ENCODE peak calls at places on chromosomes 16 and 17, in six cellular contexts. One of them, this sample, is unnamed.

GRCh38 chr17:13746379-13746778 is 144.7 kb upstream of the HS3ST3A1 start:
- DNase-seq in sigmoid colon: no peak
- DNase-seq in GM13977: no peak
- DNase-seq in endothelial cell of umbilical vein: no peak
- DNase-seq in CD8-positive, alpha-beta T cell: no peak
- DNase-seq in activated CD8-positive, alpha-beta T cell treated with anti-CD3 and anti-CD28 coated beads for 36 hours: no peak
- DNase-seq in this sample: no peak

GRCh38 chr17:57773557-57773956 is 28.5 kb upstream of the CCDC182 start:
- DNase-seq in sigmoid colon: no peak
- DNase-seq in GM13977: no peak
- DNase-seq in endothelial cell of umbilical vein: peak; percentile 73
- DNase-seq in CD8-positive, alpha-beta T cell: no peak
- DNase-seq in activated CD8-positive, alpha-beta T cell treated with anti-CD3 and anti-CD28 coated beads for 36 hours: no peak
- DNase-seq in this sample: no peak

GRCh38 chr16:82603784-82604411 is 22.9 kb upstream of the CDH13 start:
- DNase-seq in sigmoid colon: no peak
- DNase-seq in GM13977: no peak
- DNase-seq in endothelial cell of umbilical vein: peak; percentile 68
- DNase-seq in CD8-positive, alpha-beta T cell: no peak
- DNase-seq in activated CD8-positive, alpha-beta T cell treated with anti-CD3 and anti-CD28 coated beads for 36 hours: peak; percentile 10
- DNase-seq in this sample: no peak

GRCh38 chr17:50184611-50185398 is 16.6 kb downstream of the COL1A1 start:
- DNase-seq in sigmoid colon: peak; percentile 92
- DNase-seq in GM13977: no peak
- DNase-seq in endothelial cell of umbilical vein: no peak
- DNase-seq in CD8-positive, alpha-beta T cell: no peak
- DNase-seq in activated CD8-positive, alpha-beta T cell treated with anti-CD3 and anti-CD28 coated beads for 36 hours: peak; percentile 28
- DNase-seq in this sample: no peak

GRCh38 chr17:17080781-17081180 is 38.5 kb downstream of the MPRIP start:
- DNase-seq in sigmoid colon: peak; percentile 21
- DNase-seq in GM13977: no peak
- DNase-seq in endothelial cell of umbilical vein: no peak
- DNase-seq in CD8-positive, alpha-beta T cell: no peak
- DNase-seq in activated CD8-positive, alpha-beta T cell treated with anti-CD3 and anti-CD28 coated beads for 36 hours: no peak
- DNase-seq in this sample: no peak

GRCh38 chr17:74199306-74200092 is 4.0 kb upstream of the RPL38 start:
- DNase-seq in sigmoid colon: peak; percentile 72
- DNase-seq in GM13977: peak; percentile 79
- DNase-seq in endothelial cell of umbilical vein: peak; percentile 50
- DNase-seq in CD8-positive, alpha-beta T cell: peak; percentile 65
- DNase-seq in activated CD8-positive, alpha-beta T cell treated with anti-CD3 and anti-CD28 coated beads for 36 hours: peak; percentile 75
- DNase-seq in this sample: no peak

GRCh38 chr16:814974-815373 is 14.4 kb upstream of the GNG13 start:
- DNase-seq in sigmoid colon: no peak
- DNase-seq in GM13977: no peak
- DNase-seq in endothelial cell of umbilical vein: no peak
- DNase-seq in CD8-positive, alpha-beta T cell: no peak
- DNase-seq in activated CD8-positive, alpha-beta T cell treated with anti-CD3 and anti-CD28 coated beads for 36 hours: no peak
- DNase-seq in this sample: no peak

GRCh38 chr16:66081967-66082366 is 284.5 kb upstream of the CDH5 start:
- DNase-seq in sigmoid colon: no peak
- DNase-seq in GM13977: no peak
- DNase-seq in endothelial cell of umbilical vein: no peak
- DNase-seq in CD8-positive, alpha-beta T cell: no peak
- DNase-seq in activated CD8-positive, alpha-beta T cell treated with anti-CD3 and anti-CD28 coated beads for 36 hours: no peak
- DNase-seq in this sample: no peak

GRCh38 chr16:67661101-67661661 is 421 bp downstream of the PARD6A start:
- DNase-seq in sigmoid colon: peak; percentile 73
- DNase-seq in GM13977: no peak
- DNase-seq in endothelial cell of umbilical vein: peak; percentile 61
- DNase-seq in CD8-positive, alpha-beta T cell: peak; percentile 25
- DNase-seq in activated CD8-positive, alpha-beta T cell treated with anti-CD3 and anti-CD28 coated beads for 36 hours: peak; percentile 43
- DNase-seq in this sample: no peak

GRCh38 chr16:4011225-4011939 is 104.9 kb downstream of the ADCY9 start:
- DNase-seq in sigmoid colon: no peak
- DNase-seq in GM13977: no peak
- DNase-seq in endothelial cell of umbilical vein: peak; percentile 65
- DNase-seq in CD8-positive, alpha-beta T cell: no peak
- DNase-seq in activated CD8-positive, alpha-beta T cell treated with anti-CD3 and anti-CD28 coated beads for 36 hours: no peak
- DNase-seq in this sample: no peak

GRCh38 chr16:75019007-75019406 is 20.2 kb downstream of the ZNRF1 start:
- DNase-seq in sigmoid colon: no peak
- DNase-seq in GM13977: no peak
- DNase-seq in endothelial cell of umbilical vein: no peak
- DNase-seq in CD8-positive, alpha-beta T cell: no peak
- DNase-seq in activated CD8-positive, alpha-beta T cell treated with anti-CD3 and anti-CD28 coated beads for 36 hours: peak; percentile 11
- DNase-seq in this sample: no peak

GRCh38 chr16:2981899-2982250 is 1.6 kb upstream of the PKMYT1 start:
- DNase-seq in sigmoid colon: no peak
- DNase-seq in GM13977: no peak
- DNase-seq in endothelial cell of umbilical vein: no peak
- DNase-seq in CD8-positive, alpha-beta T cell: no peak
- DNase-seq in activated CD8-positive, alpha-beta T cell treated with anti-CD3 and anti-CD28 coated beads for 36 hours: no peak
- DNase-seq in this sample: no peak

GRCh38 chr16:87973721-87974120 is 22.5 kb downstream of the BANP start:
- DNase-seq in sigmoid colon: peak; percentile 15
- DNase-seq in GM13977: no peak
- DNase-seq in endothelial cell of umbilical vein: no peak
- DNase-seq in CD8-positive, alpha-beta T cell: no peak
- DNase-seq in activated CD8-positive, alpha-beta T cell treated with anti-CD3 and anti-CD28 coated beads for 36 hours: no peak
- DNase-seq in this sample: no peak

GRCh38 chr17:30095507-30096244 is 20.9 kb upstream of the NSRP1 start:
- DNase-seq in sigmoid colon: no peak
- DNase-seq in GM13977: peak; percentile 36
- DNase-seq in endothelial cell of umbilical vein: peak; percentile 76
- DNase-seq in CD8-positive, alpha-beta T cell: no peak
- DNase-seq in activated CD8-positive, alpha-beta T cell treated with anti-CD3 and anti-CD28 coated beads for 36 hours: no peak
- DNase-seq in this sample: no peak

GRCh38 chr17:3963214-3964201 is 729 bp downstream of the ATP2A3 start:
- DNase-seq in sigmoid colon: no peak
- DNase-seq in GM13977: peak; percentile 76
- DNase-seq in endothelial cell of umbilical vein: no peak
- DNase-seq in CD8-positive, alpha-beta T cell: peak; percentile 75
- DNase-seq in activated CD8-positive, alpha-beta T cell treated with anti-CD3 and anti-CD28 coated beads for 36 hours: peak; percentile 86
- DNase-seq in this sample: no peak

GRCh38 chr17:28499366-28499668 is 6.8 kb upstream of the FOXN1 start:
- DNase-seq in sigmoid colon: no peak
- DNase-seq in GM13977: no peak
- DNase-seq in endothelial cell of umbilical vein: no peak
- DNase-seq in CD8-positive, alpha-beta T cell: no peak
- DNase-seq in activated CD8-positive, alpha-beta T cell treated with anti-CD3 and anti-CD28 coated beads for 36 hours: no peak
- DNase-seq in this sample: no peak

GRCh38 chr17:40340880-40341807 is 23.4 kb downstream of the GJD3 start:
- DNase-seq in sigmoid colon: peak; percentile 97
- DNase-seq in GM13977: peak; percentile 90
- DNase-seq in endothelial cell of umbilical vein: peak; percentile 73
- DNase-seq in CD8-positive, alpha-beta T cell: peak; percentile 92
- DNase-seq in activated CD8-positive, alpha-beta T cell treated with anti-CD3 and anti-CD28 coated beads for 36 hours: peak; percentile 93
- DNase-seq in this sample: peak; percentile 49
- TF ChIP-seq CTCF in sigmoid colon: no peak
- TF ChIP-seq CTCF in GM13977: no peak
- TF ChIP-seq CTCF in endothelial cell of umbilical vein: no peak
- TF ChIP-seq CTCF in CD8-positive, alpha-beta T cell: peak; percentile 24
- TF ChIP-seq CTCF in activated CD8-positive, alpha-beta T cell treated with anti-CD3 and anti-CD28 coated beads for 36 hours: peak; percentile 39
- TF ChIP-seq CTCF in this sample: peak; percentile 16

GRCh38 chr17:80035937-80036714 is at the start of gene CCDC40:
- DNase-seq in sigmoid colon: peak; percentile 93
- DNase-seq in GM13977: peak; percentile 92
- DNase-seq in endothelial cell of umbilical vein: peak; percentile 72
- DNase-seq in CD8-positive, alpha-beta T cell: peak; percentile 74
- DNase-seq in activated CD8-positive, alpha-beta T cell treated with anti-CD3 and anti-CD28 coated beads for 36 hours: peak; percentile 79
- DNase-seq in this sample: no peak
- TF ChIP-seq CTCF in sigmoid colon: no peak
- TF ChIP-seq CTCF in GM13977: no peak
- TF ChIP-seq CTCF in endothelial cell of umbilical vein: no peak
- TF ChIP-seq CTCF in CD8-positive, alpha-beta T cell: peak; percentile 25
- TF ChIP-seq CTCF in activated CD8-positive, alpha-beta T cell treated with anti-CD3 and anti-CD28 coated beads for 36 hours: no peak
- TF ChIP-seq CTCF in this sample: peak; percentile 6

DNA sequence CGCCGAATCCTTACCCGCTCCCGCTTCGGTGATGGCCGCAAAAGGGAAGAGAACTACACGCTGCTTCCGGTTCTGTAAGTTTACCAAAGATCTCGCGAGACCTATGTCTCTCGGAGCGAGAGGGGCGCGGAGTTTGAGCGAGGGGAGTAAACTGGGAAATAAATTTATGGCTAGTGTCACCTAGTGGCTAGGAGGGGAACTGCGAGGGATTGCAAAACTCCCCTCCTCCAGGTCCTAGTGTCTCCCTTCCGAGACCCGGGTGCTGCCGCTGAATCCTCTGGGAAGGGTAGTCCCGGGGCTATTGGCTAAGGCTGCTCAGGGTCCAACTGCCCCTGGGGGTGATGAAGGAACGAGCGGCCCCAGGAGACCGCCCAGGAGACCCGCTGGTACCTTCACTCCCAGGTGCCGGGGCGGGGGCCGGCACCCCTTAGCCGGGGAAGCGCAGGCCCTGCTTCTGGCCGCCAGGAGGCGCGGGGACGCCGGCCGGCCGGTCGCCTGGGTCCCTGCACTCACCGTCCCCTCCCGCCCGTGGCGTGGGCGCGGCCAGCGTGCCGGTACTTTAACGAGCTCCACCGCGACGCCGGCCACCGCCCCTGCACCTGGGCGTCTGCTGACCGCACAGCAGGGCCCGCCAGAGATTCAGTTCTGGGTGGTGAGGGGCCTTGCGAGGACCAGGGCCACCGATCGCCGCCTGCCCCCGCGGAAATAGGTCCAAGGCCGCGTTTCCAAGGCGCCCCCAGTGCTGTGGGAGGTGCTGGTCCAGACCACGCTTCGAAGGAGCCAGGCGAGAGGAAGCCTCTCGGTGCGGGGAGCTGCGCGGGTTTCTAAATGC is at the start of gene RPL26:
- DNase-seq in sigmoid colon: peak; percentile 99
- DNase-seq in GM13977: peak; percentile 96
- DNase-seq in endothelial cell of umbilical vein: peak; percentile 98
- DNase-seq in CD8-positive, alpha-beta T cell: peak; percentile 93
- DNase-seq in activated CD8-positive, alpha-beta T cell treated with anti-CD3 and anti-CD28 coated beads for 36 hours: peak; percentile 98
- DNase-seq in this sample: peak; percentile 96
- TF ChIP-seq CTCF in sigmoid colon: peak; percentile 99
- TF ChIP-seq CTCF in GM13977: peak; percentile 91
- TF ChIP-seq CTCF in endothelial cell of umbilical vein: peak; percentile 95
- TF ChIP-seq CTCF in CD8-positive, alpha-beta T cell: peak; percentile 100
- TF ChIP-seq CTCF in activated CD8-positive, alpha-beta T cell treated with anti-CD3 and anti-CD28 coated beads for 36 hours: peak; percentile 100
- TF ChIP-seq CTCF in this sample: peak; percentile 85

DNA sequence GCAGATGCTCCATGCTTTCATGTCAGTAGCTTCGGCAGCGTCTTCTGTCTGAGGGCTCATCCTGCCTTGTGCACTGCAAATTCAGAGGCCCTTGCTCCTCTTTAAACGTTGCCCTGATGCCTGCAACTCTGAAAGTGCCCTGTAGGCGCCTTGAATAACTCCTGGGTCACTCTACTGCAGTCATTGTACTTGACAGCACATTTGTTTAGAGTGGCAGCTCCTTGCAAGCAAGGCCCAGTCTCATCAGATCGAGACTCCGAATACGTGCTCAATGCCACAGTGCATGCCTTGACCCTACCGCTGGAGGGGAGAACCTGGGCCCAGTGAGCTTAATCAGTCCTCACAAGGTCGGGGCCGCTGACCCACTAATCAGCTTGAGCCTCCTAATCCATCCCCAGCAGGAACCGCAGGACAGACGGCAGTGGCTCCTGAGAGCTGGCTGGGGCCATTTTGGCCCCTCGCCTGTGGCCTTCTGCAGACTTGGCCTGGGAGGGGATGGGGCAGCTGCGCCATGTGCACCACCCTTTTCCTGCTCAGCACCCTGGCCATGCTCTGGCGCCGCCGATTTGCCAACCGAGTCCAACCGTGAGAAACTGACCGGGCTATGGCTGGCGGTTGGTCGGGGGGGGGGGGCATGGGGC is at the start of gene PRCD:
- DNase-seq in sigmoid colon: no peak
- DNase-seq in GM13977: no peak
- DNase-seq in endothelial cell of umbilical vein: no peak
- DNase-seq in CD8-positive, alpha-beta T cell: no peak
- DNase-seq in activated CD8-positive, alpha-beta T cell treated with anti-CD3 and anti-CD28 coated beads for 36 hours: no peak
- DNase-seq in this sample: no peak
- TF ChIP-seq CTCF in sigmoid colon: no peak
- TF ChIP-seq CTCF in GM13977: no peak
- TF ChIP-seq CTCF in endothelial cell of umbilical vein: no peak
- TF ChIP-seq CTCF in CD8-positive, alpha-beta T cell: no peak
- TF ChIP-seq CTCF in activated CD8-positive, alpha-beta T cell treated with anti-CD3 and anti-CD28 coated beads for 36 hours: no peak
- TF ChIP-seq CTCF in this sample: peak; percentile 29

GRCh38 chr17:32111141-32111771 is 31.0 kb upstream of the RHOT1 start:
- DNase-seq in sigmoid colon: peak; percentile 82
- DNase-seq in GM13977: no peak
- DNase-seq in endothelial cell of umbilical vein: peak; percentile 75
- DNase-seq in CD8-positive, alpha-beta T cell: peak; percentile 31
- DNase-seq in activated CD8-positive, alpha-beta T cell treated with anti-CD3 and anti-CD28 coated beads for 36 hours: peak; percentile 74
- DNase-seq in this sample: no peak
- TF ChIP-seq CTCF in sigmoid colon: no peak
- TF ChIP-seq CTCF in GM13977: peak; percentile 43
- TF ChIP-seq CTCF in endothelial cell of umbilical vein: peak; percentile 28
- TF ChIP-seq CTCF in CD8-positive, alpha-beta T cell: peak; percentile 36
- TF ChIP-seq CTCF in activated CD8-positive, alpha-beta T cell treated with anti-CD3 and anti-CD28 coated beads for 36 hours: peak; percentile 60
- TF ChIP-seq CTCF in this sample: peak; percentile 47

GRCh38 chr17:21378553-21378952 is 2.4 kb downstream of the KCNJ12 start:
- DNase-seq in sigmoid colon: no peak
- DNase-seq in GM13977: no peak
- DNase-seq in endothelial cell of umbilical vein: no peak
- DNase-seq in CD8-positive, alpha-beta T cell: no peak
- DNase-seq in activated CD8-positive, alpha-beta T cell treated with anti-CD3 and anti-CD28 coated beads for 36 hours: no peak
- DNase-seq in this sample: no peak

GRCh38 chr17:21379080-21379711 is 3.0 kb downstream of the KCNJ12 start:
- DNase-seq in sigmoid colon: no peak
- DNase-seq in GM13977: no peak
- DNase-seq in endothelial cell of umbilical vein: no peak
- DNase-seq in CD8-positive, alpha-beta T cell: no peak
- DNase-seq in activated CD8-positive, alpha-beta T cell treated with anti-CD3 and anti-CD28 coated beads for 36 hours: no peak
- DNase-seq in this sample: no peak

GRCh38 chr17:21376585-21376834 is 353 bp downstream of the KCNJ12 start:
- DNase-seq in sigmoid colon: no peak
- DNase-seq in GM13977: no peak
- DNase-seq in endothelial cell of umbilical vein: no peak
- DNase-seq in CD8-positive, alpha-beta T cell: no peak
- DNase-seq in activated CD8-positive, alpha-beta T cell treated with anti-CD3 and anti-CD28 coated beads for 36 hours: no peak
- DNase-seq in this sample: no peak

GRCh38 chr17:21376835-21377690 is 906 bp downstream of the KCNJ12 start:
- DNase-seq in sigmoid colon: no peak
- DNase-seq in GM13977: no peak
- DNase-seq in endothelial cell of umbilical vein: peak; percentile 10
- DNase-seq in CD8-positive, alpha-beta T cell: no peak
- DNase-seq in activated CD8-positive, alpha-beta T cell treated with anti-CD3 and anti-CD28 coated beads for 36 hours: no peak
- DNase-seq in this sample: no peak

GRCh38 chr17:21377821-21378396 is 1.8 kb downstream of the KCNJ12 start:
- DNase-seq in sigmoid colon: no peak
- DNase-seq in GM13977: no peak
- DNase-seq in endothelial cell of umbilical vein: no peak
- DNase-seq in CD8-positive, alpha-beta T cell: no peak
- DNase-seq in activated CD8-positive, alpha-beta T cell treated with anti-CD3 and anti-CD28 coated beads for 36 hours: no peak
- DNase-seq in this sample: no peak
- TF ChIP-seq CTCF in sigmoid colon: no peak
- TF ChIP-seq CTCF in GM13977: no peak
- TF ChIP-seq CTCF in endothelial cell of umbilical vein: no peak
- TF ChIP-seq CTCF in CD8-positive, alpha-beta T cell: no peak
- TF ChIP-seq CTCF in activated CD8-positive, alpha-beta T cell treated with anti-CD3 and anti-CD28 coated beads for 36 hours: no peak
- TF ChIP-seq CTCF in this sample: no peak

DNA sequence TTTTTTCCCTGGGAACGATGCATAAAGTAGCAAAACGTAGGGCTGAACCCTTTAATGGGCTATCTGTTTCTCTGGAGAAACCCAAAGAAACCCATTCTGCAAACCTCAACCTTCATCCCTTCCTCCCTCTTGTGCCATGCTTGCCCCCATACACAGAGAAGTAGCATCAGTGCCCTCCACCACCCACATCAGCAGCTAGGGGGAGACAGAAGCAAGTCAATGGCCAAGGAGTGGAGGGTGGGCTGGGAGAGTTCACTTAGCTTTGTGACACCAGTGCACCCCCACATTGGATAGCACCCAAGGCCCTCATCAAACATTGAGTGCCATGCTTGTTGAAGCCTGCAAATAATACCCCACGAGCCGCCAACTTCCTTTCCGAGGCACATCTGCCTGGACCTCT is 282.4 kb downstream of the ABCC12 start:
- DNase-seq in sigmoid colon: no peak
- DNase-seq in GM13977: no peak
- DNase-seq in endothelial cell of umbilical vein: no peak
- DNase-seq in CD8-positive, alpha-beta T cell: no peak
- DNase-seq in activated CD8-positive, alpha-beta T cell treated with anti-CD3 and anti-CD28 coated beads for 36 hours: peak; percentile 18
- DNase-seq in this sample: no peak
- TF ChIP-seq CTCF in sigmoid colon: no peak
- TF ChIP-seq CTCF in GM13977: peak; percentile 45
- TF ChIP-seq CTCF in endothelial cell of umbilical vein: no peak
- TF ChIP-seq CTCF in CD8-positive, alpha-beta T cell: no peak
- TF ChIP-seq CTCF in activated CD8-positive, alpha-beta T cell treated with anti-CD3 and anti-CD28 coated beads for 36 hours: no peak
- TF ChIP-seq CTCF in this sample: peak; percentile 50

This sample was measured in GM12864.